ENCODE peak calls at places on chromosomes 2 and 18, in ten cellular contexts. S, K, Y, M, R, A, V, L, P and G are unnamed samples. For H3K4me1, the result is how much of the 10 kb centered on the place peaks cover.

GRCh38 chr18:62152844-62153243 is 34.0 kb downstream of the PIGN start:
- DNase-seq in V (no peak), R (no peak), P (no peak), K (no peak), S (no peak), A (no peak), L (no peak), Y (no peak), M (no peak), G (no peak)

GRCh38 chr2:232028631-232029030 is 67.1 kb downstream of the DIS3L2 start:
- DNase-seq in S (no peak), K (no peak), M (no peak), A (peak), V (no peak), Y (no peak), R (no peak), P (no peak), L (no peak), G (no peak)

GRCh38 chr2:241218131-241219029 is 29.9 kb downstream of the ANO7 start:
- DNase-seq in S (peak), R (peak), V (peak), M (peak), Y (no peak), K (peak), A (peak), L (no peak), P (no peak), G (peak)

GRCh38 chr2:40332096-40332826 is 119.6 kb downstream of the SLC8A1 start:
- DNase-seq in S (peak), V (no peak), Y (no peak), P (no peak), R (no peak), L (peak), A (no peak), K (no peak), M (no peak), G (no peak)

GRCh38 chr2:97699765-97700444 is 13.5 kb upstream of the ZAP70 start:
- DNase-seq in P (peak), A (peak), Y (no peak), R (no peak), M (no peak), K (peak), V (peak), S (peak), L (no peak), G (peak)

GRCh38 chr2:205701509-205701908 is 19.2 kb downstream of the NRP2 start:
- DNase-seq in V (no peak), K (no peak), L (no peak), R (no peak), Y (no peak), S (no peak), A (no peak), M (no peak), P (no peak), G (no peak)

GRCh38 chr18:66900837-66901236 is 296.9 kb upstream of the CDH19 start:
- DNase-seq in M (no peak), A (no peak), K (no peak), S (no peak), P (no peak), V (no peak), L (no peak), Y (no peak), R (no peak), G (no peak)

GRCh38 chr2:171723724-171724683 is 36.7 kb downstream of the DYNC1I2 start:
- DNase-seq in A (no peak), Y (no peak), K (no peak), V (peak), L (no peak), S (peak), R (no peak), M (no peak), P (no peak), G (no peak)

GRCh38 chr2:143001521-143001920 is 124.1 kb downstream of the KYNU start:
- DNase-seq in R (no peak), M (no peak), P (no peak), L (no peak), Y (no peak), V (no peak), A (no peak), S (no peak), K (no peak), G (no peak)

GRCh38 chr2:241514545-241514944 is 6.2 kb upstream of the STK25 start:
- DNase-seq in K (no peak), A (no peak), P (no peak), M (no peak), L (no peak), V (no peak), Y (no peak), S (no peak), R (no peak), G (no peak)

GRCh38 chr2:37688771-37689468 is 17.5 kb upstream of the CDC42EP3 start:
- DNase-seq in L (no peak), K (no peak), M (no peak), S (no peak), Y (no peak), R (no peak), V (no peak), P (no peak), A (no peak), G (no peak)

GRCh38 chr18:58392336-58393000 is 236.4 kb downstream of the ALPK2 start:
- DNase-seq in Y (no peak), A (no peak), L (no peak), R (no peak), V (no peak), K (no peak), S (no peak), M (no peak), P (no peak), G (no peak)

GRCh38 chr18:74951165-74951760 is 257.7 kb downstream of the PTGR3 start:
- DNase-seq in R (peak), L (no peak), K (no peak), M (no peak), Y (peak), S (peak), V (peak), A (no peak), P (no peak), G (peak)

GRCh38 chr18:396571-396970 is 103.9 kb downstream of the COLEC12 start:
- DNase-seq in R (no peak), L (no peak), K (no peak), Y (no peak), P (no peak), V (no peak), M (no peak), A (no peak), S (peak), G (no peak)

GRCh38 chr2:71477231-71477681 is 23.9 kb downstream of the DYSF start:
- DNase-seq in Y (no peak), V (no peak), P (no peak), R (no peak), M (peak), K (no peak), L (no peak), A (no peak), S (no peak), G (no peak)

GRCh38 chr2:183229386-183229785 is 105.1 kb downstream of the NUP35 start:
- DNase-seq in S (no peak), M (no peak), R (no peak), L (no peak), Y (no peak), V (no peak), P (no peak), A (no peak), K (no peak), G (no peak)

GRCh38 chr2:64699712-64700111 is 46.0 kb upstream of the SERTAD2 start:
- DNase-seq in P (no peak), V (no peak), K (peak), R (no peak), L (no peak), S (no peak), A (no peak), M (no peak), Y (no peak), G (no peak)

GRCh38 chr2:241571821-241572620 is 13.5 kb downstream of the BOK start:
- DNase-seq in L (no peak), Y (peak), S (no peak), V (no peak), M (peak), K (no peak), A (no peak), R (peak), P (no peak), G (no peak)

GRCh38 chr2:9473985-9474360 is 378 bp upstream of the IAH1 start:
- DNase-seq in K (peak), V (peak), Y (peak), M (peak), L (no peak), A (peak), R (peak), P (no peak), S (peak), G (peak)

GRCh38 chr2:31347788-31348187 is 66.8 kb downstream of the XDH start:
- DNase-seq in K (no peak), P (no peak), A (no peak), V (no peak), R (no peak), L (no peak), M (no peak), S (no peak), Y (no peak), G (no peak)

GRCh38 chr2:162243305-162243693 is at the start of gene FAP:
- DNase-seq in M (no peak), Y (no peak), L (no peak), S (no peak), K (no peak), P (no peak), A (no peak), V (no peak), R (no peak), G (no peak)

GRCh38 chr2:218964041-218964771 is 4.7 kb downstream of the CDK5R2 start:
- DNase-seq in K (no peak), P (no peak), Y (no peak), A (no peak), R (no peak), V (no peak), S (no peak), M (no peak), L (peak), G (no peak)

GRCh38 chr2:119649364-119649917 is 29.6 kb upstream of the TMEM177 start:
- DNase-seq in V (no peak), A (no peak), S (no peak), R (no peak), P (no peak), L (no peak), M (no peak), Y (no peak), K (no peak), G (no peak)

GRCh38 chr2:74849228-74849892 is 15.4 kb downstream of the HK2 start:
- DNase-seq in V (peak), K (peak), Y (no peak), R (peak), A (peak), M (peak), L (no peak), S (peak), P (no peak), G (no peak)

GRCh38 chr2:11505652-11506610 is 27.9 kb upstream of the GREB1 start:
- DNase-seq in Y (no peak), K (no peak), A (no peak), P (peak), L (peak), V (peak), R (no peak), S (peak), M (no peak), G (no peak)

GRCh38 chr2:11499081-11499743 is 33.3 kb upstream of the E2F6 start:
- DNase-seq in R (no peak), M (no peak), L (no peak), S (no peak), K (no peak), P (no peak), A (no peak), Y (no peak), V (no peak), G (no peak)

GRCh38 chr2:11500702-11501303 is 33.0 kb upstream of the GREB1 start:
- DNase-seq in P (no peak), A (no peak), S (no peak), V (no peak), K (no peak), M (no peak), L (no peak), Y (no peak), R (no peak), G (no peak)

GRCh38 chr2:11503354-11503927 is 30.4 kb upstream of the GREB1 start:
- DNase-seq in S (no peak), K (no peak), L (no peak), P (no peak), A (no peak), Y (no peak), R (no peak), M (no peak), V (no peak), G (no peak)

DNA sequence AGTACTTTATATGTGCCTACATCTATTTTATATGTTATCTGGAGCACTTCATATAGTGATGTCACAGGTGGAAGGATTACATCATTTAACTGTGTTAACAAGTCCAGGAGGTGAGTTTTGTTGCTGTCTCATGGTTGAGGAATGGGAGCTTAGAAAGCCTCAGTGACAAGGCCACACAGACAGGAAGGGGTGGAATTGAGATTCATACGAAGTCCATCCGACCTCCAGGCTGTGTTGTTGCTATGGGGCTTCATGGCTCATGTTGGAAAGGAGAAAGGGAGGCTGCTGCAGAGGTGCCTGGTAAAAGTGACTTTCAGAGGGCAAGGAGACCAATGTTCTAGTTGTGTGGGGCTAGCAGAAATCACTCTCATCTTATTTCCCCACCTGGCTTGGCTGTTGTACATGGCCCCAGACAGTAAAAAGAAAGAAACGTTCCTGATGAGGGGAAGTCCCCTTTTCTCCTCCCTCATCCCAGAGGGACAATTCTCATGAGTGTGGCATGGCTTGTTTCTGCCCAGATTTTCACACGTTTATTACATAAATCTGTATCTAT is 31.0 kb upstream of the GREB1 start:
- DNase-seq in A (no peak), K (no peak), L (peak), P (peak), V (no peak), S (no peak), M (no peak), R (no peak), Y (no peak), G (no peak)
- H3K4me1 ChIP-seq in A (under half), K (under half), L (under half), P (under half), V (under half), S (under half), M (under half), R (under half), Y (under half), G (under half)

GRCh38 chr18:51279367-51279984 is 82.0 kb upstream of the MEX3C start:
- DNase-seq in V (no peak), M (no peak), S (no peak), K (no peak), R (no peak), L (no peak), A (no peak), Y (no peak), P (no peak), G (no peak)

GRCh38 chr18:51278045-51278649 is 80.7 kb upstream of the MEX3C start:
- DNase-seq in L (no peak), A (no peak), M (no peak), S (peak), V (peak), P (peak), Y (no peak), R (no peak), K (no peak), G (peak)

GRCh38 chr18:51273435-51273834 is 76.0 kb upstream of the MEX3C start:
- DNase-seq in R (no peak), K (no peak), Y (no peak), V (no peak), M (no peak), A (no peak), L (no peak), S (no peak), P (no peak), G (no peak)

DNA sequence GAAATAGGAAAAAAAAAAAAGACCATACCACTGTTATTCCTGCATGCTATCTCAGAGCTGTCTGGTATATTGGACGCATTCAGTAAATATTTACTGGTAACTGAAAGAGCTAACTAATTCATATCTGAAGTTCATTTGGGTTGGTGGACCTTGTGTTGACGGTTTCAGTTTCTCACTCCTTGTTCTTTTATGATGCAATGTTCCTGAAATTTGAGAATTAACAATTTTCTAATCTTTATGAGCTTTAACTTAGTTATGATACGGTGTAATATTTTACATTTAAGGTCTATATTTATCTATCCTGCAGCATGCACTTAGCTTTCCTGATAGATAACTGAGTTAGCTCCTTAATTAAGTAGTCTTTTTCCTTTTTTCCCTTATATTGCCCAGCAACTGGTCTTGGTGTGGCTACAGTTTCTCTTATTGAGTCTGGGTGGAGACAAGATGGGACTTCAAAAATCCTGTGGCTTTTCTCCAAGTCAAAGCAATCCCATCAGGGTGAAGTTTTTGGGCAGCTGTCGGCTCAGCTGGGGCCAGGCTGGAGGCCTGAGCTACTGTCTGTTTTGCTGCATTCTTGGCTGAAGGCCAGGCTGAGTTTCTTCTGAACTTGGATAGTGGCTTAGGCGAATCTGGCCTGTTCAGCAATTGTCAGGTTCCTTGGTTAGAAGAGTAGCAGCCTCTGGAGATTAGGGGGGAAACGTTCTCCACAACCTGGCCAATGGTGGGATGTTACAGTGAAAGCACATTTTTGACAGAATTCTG is 78.4 kb upstream of the MEX3C start:
- DNase-seq in V (peak), R (no peak), K (no peak), P (no peak), S (no peak), L (no peak), A (peak), M (no peak), Y (no peak), G (peak)
- H3K27ac ChIP-seq in V (no peak), R (no peak), K (no peak), P (no peak), S (no peak), L (no peak), A (no peak), M (no peak), Y (no peak), G (no peak)

GRCh38 chr18:59954241-59954640 is 54.4 kb downstream of the PMAIP1 start:
- DNase-seq in K (no peak), R (no peak), V (no peak), M (no peak), A (no peak), L (no peak), S (no peak), P (no peak), Y (no peak), G (no peak)
- H3K4me1 ChIP-seq in K (under half), R (under half), V (under half), M (under half), A (under half), L (half or more), S (under half), P (half or more), Y (under half), G (under half)

GRCh38 chr18:22765889-22766288 is 167.2 kb upstream of the RBBP8 start:
- DNase-seq in V (no peak), Y (no peak), A (no peak), L (no peak), S (no peak), M (no peak), K (no peak), R (no peak), P (no peak), G (no peak)
- H3K27ac ChIP-seq in V (no peak), Y (no peak), A (peak), L (no peak), S (no peak), M (no peak), K (no peak), R (no peak), P (no peak), G (no peak)

DNA sequence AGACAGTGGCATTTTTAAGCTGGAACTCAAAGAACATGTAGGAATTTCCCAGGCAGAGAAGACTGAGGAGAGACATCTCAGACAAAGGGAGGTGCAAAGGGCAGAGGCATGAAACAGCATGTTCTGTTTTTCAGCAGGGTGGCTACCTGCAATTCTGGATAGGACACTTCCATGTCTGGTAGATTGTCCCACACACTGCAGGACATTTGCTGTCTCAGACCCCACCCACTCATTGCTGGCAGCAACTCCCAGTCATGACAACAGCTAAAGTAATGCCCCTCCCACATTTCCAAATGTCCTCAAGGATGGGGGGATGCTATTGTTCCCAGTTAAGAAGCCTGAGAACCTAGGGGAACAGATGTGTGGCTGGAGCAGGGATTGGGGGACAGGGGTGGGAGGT is 40.8 kb downstream of the ANKRD44 start:
- DNase-seq in M (no peak), S (no peak), L (no peak), A (no peak), K (no peak), P (no peak), V (no peak), R (no peak), Y (no peak), G (no peak)
- H3K4me1 ChIP-seq in M (half or more), S (under half), L (under half), A (under half), K (half or more), P (under half), V (half or more), R (under half), Y (under half), G (under half)

DNA sequence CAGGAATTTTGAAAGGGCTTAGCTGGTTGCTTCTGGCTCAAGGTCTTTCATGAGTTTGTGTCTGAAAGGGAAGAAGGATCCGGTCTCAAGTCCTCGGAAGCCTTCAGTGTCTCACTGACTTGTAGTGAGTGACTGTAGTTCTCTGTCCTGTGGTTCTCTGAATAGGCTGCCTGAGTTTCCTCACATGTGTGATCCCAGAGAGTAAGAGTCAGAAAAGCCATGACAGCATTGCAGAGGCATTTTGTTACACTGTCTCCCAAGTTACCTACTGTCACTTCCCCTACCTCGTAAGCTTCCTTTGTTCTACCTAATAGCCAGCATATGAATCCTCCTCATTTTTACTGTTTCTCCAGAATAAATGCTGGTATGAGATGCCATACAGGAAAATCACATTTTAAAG is 709.1 kb upstream of the CHAC2 start:
- DNase-seq in K (no peak), L (no peak), Y (no peak), V (no peak), P (no peak), A (no peak), R (no peak), S (no peak), M (no peak), G (no peak)
- H3K27ac ChIP-seq in K (no peak), L (no peak), Y (no peak), V (no peak), P (no peak), A (no peak), R (no peak), S (no peak), M (no peak), G (no peak)

DNA sequence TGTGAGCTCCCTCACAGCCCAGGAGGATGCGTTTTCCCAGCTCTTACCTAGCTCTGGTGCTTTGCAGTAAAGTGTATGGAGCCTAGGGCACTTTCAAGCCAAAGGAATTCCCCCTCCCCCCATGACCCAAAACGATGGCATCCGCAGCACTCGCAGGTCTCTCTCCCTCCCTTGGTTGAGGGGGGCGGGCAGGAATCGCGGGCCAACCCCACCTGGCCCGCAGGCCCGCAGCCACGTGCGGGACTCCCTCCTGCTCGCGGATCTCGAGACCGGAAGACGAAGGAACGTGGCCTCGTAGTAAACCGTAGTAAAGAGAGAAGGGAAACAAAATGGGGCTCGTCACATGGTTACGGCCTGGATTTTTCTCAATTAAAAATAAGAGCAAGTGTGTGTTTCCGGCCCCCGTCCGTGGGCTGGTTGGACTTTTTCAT is 8.5 kb downstream of the IRS1 start:
- DNase-seq in M (no peak), S (no peak), A (no peak), P (no peak), L (no peak), R (peak), V (no peak), K (peak), Y (no peak), G (no peak)
- H3K4me1 ChIP-seq in M (under half), S (half or more), A (half or more), P (under half), L (under half), R (under half), V (half or more), K (under half), Y (under half), G (under half)